ENCODE peak calls at places on chromosomes 5 and 9, in five cellular contexts. S, Y, B, F and G are unnamed samples.

GRCh38 chr9:37107701-37108100 is 12.7 kb upstream of the ZCCHC7 start:
- DNase-seq in S (no peak), B (no peak), Y (no peak), F (no peak), G (no peak)

GRCh38 chr5:98637607-98638006 is 135.9 kb upstream of the RGMB start:
- DNase-seq in B (no peak), Y (no peak), S (no peak), F (no peak), G (no peak)

GRCh38 chr5:69007726-69008368 is 86.0 kb upstream of the SLC30A5 start:
- DNase-seq in S (peak), Y (peak), F (peak), B (peak), G (peak)

GRCh38 chr5:141618030-141618803 is 583 bp downstream of the DIAPH1 start:
- DNase-seq in F (peak), S (no peak), Y (peak), B (peak), G (no peak)

GRCh38 chr5:66354407-66354806 is 210.3 kb downstream of the SREK1 start:
- DNase-seq in B (no peak), S (no peak), F (no peak), Y (no peak), G (no peak)

GRCh38 chr5:77211013-77211690 is 672 bp downstream of the PDE8B start:
- DNase-seq in Y (no peak), F (peak), B (no peak), S (no peak), G (no peak)

GRCh38 chr9:115292584-115293271 is 174.8 kb upstream of the TNC start:
- DNase-seq in S (no peak), B (no peak), Y (no peak), F (no peak), G (no peak)

GRCh38 chr9:135402048-135402738 is 77.4 kb upstream of the PPP1R26 start:
- DNase-seq in B (no peak), F (no peak), S (no peak), Y (no peak), G (no peak)

GRCh38 chr5:1436681-1437080 is 8.6 kb downstream of the SLC6A3 start:
- DNase-seq in Y (no peak), F (no peak), B (no peak), S (no peak), G (no peak)

GRCh38 chr5:133366966-133367365 is 245.4 kb downstream of the FSTL4 start:
- DNase-seq in S (no peak), Y (no peak), B (no peak), F (no peak), G (no peak)

GRCh38 chr5:154642499-154643245 is 112.5 kb upstream of the LARP1 start:
- DNase-seq in S (no peak), B (peak), F (no peak), Y (peak), G (no peak)

GRCh38 chr5:39194466-39195136 is 24.8 kb downstream of the FYB1 start:
- DNase-seq in B (peak), Y (no peak), S (no peak), F (no peak), G (no peak)

DNA sequence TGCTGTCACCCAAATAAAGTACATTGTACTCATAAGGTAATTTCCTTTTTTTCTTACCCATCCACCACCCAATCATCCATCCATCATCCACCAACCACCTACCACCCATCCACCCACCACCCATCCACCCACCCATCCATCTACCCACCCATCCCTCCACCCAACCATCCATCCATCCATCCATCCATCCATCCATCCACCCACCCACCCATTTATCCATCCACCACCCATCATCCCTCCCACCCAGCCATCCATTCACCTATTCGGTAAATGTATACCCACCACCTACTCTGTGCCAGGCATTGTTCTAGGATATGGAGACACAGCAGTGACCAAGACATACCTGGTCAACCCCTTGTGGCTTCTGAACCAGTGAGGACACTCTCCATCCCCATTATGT is 25.1 kb downstream of the MGAT1 start:
- DNase-seq in B (no peak), S (no peak), Y (no peak), F (no peak), G (no peak)
- TF ChIP-seq REST in B (no peak), S (no peak), Y (no peak), F (no peak), G (no peak)

DNA sequence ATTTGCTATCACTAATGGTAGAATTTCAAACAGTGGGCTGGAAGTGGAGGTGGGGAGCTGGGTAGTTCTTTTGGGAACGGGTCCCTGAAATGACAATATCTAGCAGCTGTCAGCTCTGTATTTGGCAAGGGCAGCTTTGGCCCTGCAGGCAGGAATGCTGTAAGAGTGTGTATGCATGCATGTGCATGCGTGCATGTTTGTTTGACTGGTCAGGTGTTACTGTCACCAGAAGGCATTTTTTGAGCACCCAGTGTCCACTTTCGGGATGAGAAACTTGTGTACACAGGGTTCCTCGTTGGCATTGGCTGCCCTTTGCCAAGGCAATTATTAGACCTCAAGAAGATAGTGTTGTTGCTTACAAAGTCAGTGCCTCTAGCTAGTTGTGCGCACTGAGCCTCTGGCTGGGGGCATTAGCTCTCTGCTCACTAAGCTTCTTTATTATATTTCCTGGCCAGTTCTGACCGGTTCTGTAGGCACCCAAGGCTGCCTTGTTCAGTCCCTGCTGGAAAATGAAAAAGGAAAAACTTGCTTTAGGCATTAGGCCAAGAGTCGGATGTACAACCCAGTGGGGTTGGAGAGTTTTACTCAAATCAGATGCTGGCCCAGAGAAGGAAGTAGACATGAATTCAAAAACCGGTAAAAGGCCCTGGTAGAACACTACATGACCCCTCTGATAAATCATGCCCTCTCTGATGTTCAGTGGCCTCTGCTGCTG is 2.0 kb downstream of the CYFIP2 start:
- DNase-seq in B (no peak), S (no peak), F (no peak), Y (no peak), G (no peak)
- TF ChIP-seq POLR2AphosphoS5 in B (no peak), S (no peak), F (no peak), Y (no peak), G (no peak)

DNA sequence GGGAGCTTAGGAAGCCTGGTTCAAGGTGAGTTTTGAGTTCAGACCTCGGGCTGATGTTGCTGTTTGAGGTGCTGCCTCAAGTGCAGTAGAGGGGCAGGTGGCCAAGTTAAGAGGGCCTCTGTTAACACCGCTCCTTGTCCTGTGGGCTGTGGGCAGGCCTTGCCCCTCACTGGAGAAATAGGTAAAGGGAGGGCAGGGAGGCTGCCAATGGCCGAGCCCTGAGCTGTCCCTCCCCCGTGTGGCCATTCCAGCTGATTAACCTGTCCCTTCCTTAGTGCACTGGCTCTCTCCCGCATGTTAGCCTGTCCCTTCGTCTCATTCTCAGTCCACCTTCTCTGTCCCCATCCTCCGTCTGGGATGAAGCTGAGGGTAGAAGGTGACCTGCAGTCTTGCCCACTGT is 21.4 kb downstream of the CNTFR start:
- DNase-seq in S (no peak), F (no peak), B (no peak), Y (no peak), G (no peak)
- TF ChIP-seq REST in S (no peak), F (no peak), B (no peak), Y (no peak), G (no peak)

GRCh38 chr5:138536665-138537315 is 6.2 kb downstream of the ETF1 start:
- DNase-seq in B (no peak), Y (no peak), F (peak), S (no peak), G (no peak)
- TF ChIP-seq POLR2AphosphoS5 in B (no peak), Y (no peak), F (no peak), S (peak), G (no peak)

DNA sequence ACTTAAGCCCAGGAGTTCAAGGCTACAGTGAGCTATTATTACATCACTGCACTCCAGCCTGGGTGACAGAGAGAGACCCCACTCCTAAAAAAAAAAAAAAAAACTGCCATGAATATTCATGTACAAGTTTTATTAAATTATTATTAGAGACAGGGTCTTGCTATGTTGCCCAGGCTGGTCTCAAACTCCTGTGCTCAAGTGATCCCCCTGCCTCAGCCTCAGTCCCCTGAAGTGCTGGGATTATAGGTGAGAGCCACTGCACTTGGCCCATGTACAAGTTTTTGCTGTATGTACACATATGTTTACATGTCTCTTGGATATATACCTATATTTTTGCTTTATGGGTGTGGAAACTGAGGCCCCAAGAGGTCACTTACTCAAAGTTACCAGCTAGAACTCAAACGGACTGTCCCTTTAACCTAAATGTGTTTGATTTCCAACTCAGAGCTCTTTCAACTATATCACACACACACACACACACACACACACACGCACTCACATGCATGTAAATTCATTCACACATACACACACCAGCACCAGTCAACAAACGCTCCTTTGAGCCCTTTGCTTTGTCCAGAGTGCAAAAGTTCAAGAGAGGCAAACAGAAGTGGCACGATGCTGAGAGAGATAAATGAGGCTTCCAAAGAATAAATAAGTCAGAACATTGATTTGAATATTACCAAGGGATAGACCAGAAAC is 42.3 kb upstream of the STRBP start:
- DNase-seq in Y (no peak), B (no peak), F (no peak), S (no peak), G (no peak)
- TF ChIP-seq REST in Y (no peak), B (no peak), F (no peak), S (no peak), G (no peak)

DNA sequence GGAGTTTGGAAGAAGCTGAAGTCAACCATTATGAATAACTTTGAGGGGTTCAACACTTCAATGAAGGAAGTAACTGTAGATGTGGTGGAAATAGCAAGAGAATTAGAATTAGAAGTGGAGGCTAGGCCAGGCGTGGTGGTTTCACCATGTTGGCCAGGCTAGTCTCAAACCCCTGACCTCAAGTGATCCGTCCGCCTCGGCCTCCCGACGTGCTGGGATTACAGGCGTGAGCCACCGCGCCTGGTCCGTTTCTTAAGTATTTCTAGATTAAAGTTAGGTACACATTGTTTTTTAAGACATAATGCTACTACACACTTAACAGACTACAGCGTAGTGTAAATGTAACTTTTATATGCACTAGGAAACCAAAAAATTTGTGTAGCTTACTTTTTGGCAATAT is 14.1 kb downstream of the FNIP1 start:
- DNase-seq in B (no peak), Y (no peak), F (no peak), S (no peak), G (no peak)
- TF ChIP-seq POLR2AphosphoS5 in B (no peak), Y (no peak), F (no peak), S (no peak), G (no peak)

DNA sequence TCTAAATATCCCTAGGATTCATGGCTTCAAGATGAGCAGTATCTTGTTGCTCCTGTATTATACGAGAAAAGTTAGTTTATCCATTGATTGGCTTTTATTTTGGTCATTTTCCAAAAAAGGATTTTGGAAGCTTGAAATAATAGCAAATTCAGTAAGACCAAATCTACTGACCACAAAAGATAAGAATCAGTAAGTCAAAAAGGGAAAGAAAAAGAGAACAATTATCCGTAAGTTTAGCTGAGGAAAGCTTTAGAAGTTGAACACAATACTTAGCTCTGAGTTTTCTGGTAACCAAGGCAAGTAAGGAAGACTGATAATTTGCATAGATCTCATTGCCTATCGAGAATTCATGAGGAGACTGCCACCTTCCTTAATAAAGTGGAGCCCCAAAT is 9.1 kb downstream of the TGFBR1 start:
- DNase-seq in B (no peak), S (no peak), F (no peak), Y (no peak), G (no peak)
- TF ChIP-seq REST in B (no peak), S (no peak), F (no peak), Y (no peak), G (no peak)

DNA sequence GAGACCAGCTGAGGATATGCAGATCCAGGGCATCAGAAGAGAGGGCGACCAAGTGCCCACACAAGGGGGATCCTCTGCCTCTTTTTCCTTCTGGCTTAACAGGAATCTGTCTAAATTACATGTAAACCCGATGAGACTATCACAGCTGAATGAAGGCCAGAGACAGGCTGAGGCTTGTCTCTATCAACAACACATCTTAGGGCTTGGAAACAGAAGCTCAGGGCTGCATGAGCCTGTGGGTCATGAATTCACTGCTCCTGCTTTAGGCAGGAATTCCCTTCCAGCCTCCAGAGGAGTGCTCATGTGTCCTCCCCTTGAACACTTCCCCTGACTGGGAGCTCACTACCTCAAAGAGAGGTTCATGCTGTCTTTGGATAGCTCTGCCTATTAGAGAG is 106.1 kb upstream of the PHYKPL start:
- DNase-seq in F (no peak), Y (no peak), S (no peak), B (no peak), G (no peak)
- TF ChIP-seq POLR2AphosphoS5 in F (no peak), Y (no peak), S (no peak), B (no peak), G (no peak)

DNA sequence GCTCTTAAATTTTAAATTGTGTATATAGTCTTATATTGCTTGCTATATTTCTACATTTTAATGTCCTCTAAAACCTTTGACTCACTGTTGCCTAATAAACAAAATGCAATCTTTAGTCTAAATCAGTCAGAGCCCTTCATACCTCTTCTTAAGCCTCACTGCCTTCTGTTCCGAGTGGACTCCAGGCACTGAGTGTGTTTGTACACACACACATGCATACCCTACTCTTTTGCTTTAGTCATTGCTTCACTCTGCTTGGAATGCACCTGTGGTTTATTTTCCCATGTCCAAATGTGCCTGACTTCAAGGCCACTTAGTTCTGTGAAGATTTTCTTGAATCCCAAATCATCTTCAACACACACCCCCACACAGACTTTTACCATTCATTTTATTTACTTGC is 60.9 kb downstream of the SLC12A2 start:
- DNase-seq in B (no peak), F (no peak), Y (no peak), S (no peak), G (no peak)
- TF ChIP-seq REST in B (no peak), F (no peak), Y (no peak), S (no peak), G (no peak)

GRCh38 chr5:17252543-17252942 is 35.1 kb downstream of the BASP1 start:
- DNase-seq in Y (no peak), F (no peak), B (no peak), S (no peak), G (no peak)

GRCh38 chr5:17243287-17244063 is 26.0 kb downstream of the BASP1 start:
- DNase-seq in F (no peak), S (no peak), Y (no peak), B (no peak), G (no peak)

DNA sequence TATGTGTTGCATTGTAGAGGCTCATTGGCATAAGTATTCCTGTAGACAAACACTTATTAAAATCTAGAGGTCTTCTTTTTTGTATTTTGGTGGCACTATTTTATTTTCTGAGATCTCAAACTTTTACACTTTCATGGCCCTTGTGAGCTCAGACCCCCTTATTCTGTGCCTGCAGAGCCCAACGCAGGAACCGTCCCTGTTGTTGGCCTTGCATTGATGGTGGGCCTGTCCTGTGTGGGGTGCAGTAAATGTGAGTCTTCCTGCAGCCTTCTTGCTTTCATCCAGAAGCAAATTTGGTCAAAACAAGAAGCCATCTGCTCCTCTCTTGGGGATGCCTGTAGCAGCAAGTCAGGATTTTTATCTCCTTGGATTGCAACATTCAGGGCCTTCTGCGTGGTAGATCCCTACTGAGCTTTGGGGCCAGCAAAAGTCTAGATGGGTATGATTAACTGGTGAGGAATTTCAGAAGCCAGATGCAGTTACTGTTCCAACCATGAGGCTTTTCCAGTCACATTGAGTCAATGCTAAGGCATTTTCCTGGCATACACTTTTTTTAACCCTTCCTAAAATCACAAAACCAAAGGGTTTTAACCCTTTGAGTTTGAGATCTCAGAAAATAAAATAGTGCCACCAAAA is 31.7 kb downstream of the BASP1 start:
- DNase-seq in B (no peak), S (no peak), F (no peak), Y (no peak), G (peak)
- TF ChIP-seq POLR2AphosphoS5 in B (no peak), S (no peak), F (peak), Y (no peak), G (peak)